ENCODE peak calls at places on chromosomes 2 and 18, in five cellular contexts. L is small intestine, V is neuronal stem cell, Y is cardiac muscle cell, H is AG04450. I is an unnamed sample.
A peak's percentile ranks its signal among the peaks of the same experiment; 100 is the strongest.

GRCh38 chr2:176155341-176156044 is 1.6 kb upstream of the HOXD3 start:
- DNase-seq in L (no peak), V (no peak), Y (no peak), H (no peak), I (no peak)

GRCh38 chr2:146874260-146874658 is 970.6 kb upstream of the ACVR2A start:
- DNase-seq in L (no peak), V (no peak), Y (peak; percentile 63), H (no peak), I (no peak)

GRCh38 chr18:56678836-56679565 is 27.8 kb downstream of the WDR7 start:
- DNase-seq in L (no peak), V (no peak), Y (no peak), H (no peak), I (no peak)

GRCh38 chr2:207245526-207245925 is 79.8 kb upstream of the KLF7 start:
- DNase-seq in L (no peak), V (no peak), Y (no peak), H (no peak), I (no peak)

GRCh38 chr2:42926438-42927333 is 134.3 kb upstream of the HAAO start:
- DNase-seq in L (peak; percentile 66), V (no peak), Y (no peak), H (no peak), I (no peak)

GRCh38 chr18:74353169-74353775 is 37.6 kb downstream of the C18orf63 start:
- DNase-seq in L (peak; percentile 83), V (peak; percentile 47), Y (peak; percentile 87), H (peak; percentile 18), I (peak; percentile 87)

GRCh38 chr2:16614314-16614860 is 51.2 kb downstream of the CYRIA start:
- DNase-seq in L (peak; percentile 13), V (no peak), Y (peak; percentile 35), H (no peak), I (no peak)

GRCh38 chr2:25797607-25798488 is 80.4 kb downstream of the ASXL2 start:
- DNase-seq in L (no peak), V (no peak), Y (no peak), H (no peak), I (no peak)

GRCh38 chr2:137945229-137945628 is 19.0 kb upstream of the HNMT start:
- DNase-seq in L (no peak), V (no peak), Y (no peak), H (no peak), I (no peak)

GRCh38 chr2:95354925-95355324 is 47.6 kb upstream of the FAHD2A start:
- DNase-seq in L (no peak), V (no peak), Y (no peak), H (no peak), I (no peak)

GRCh38 chr2:241811952-241812729 is 3.1 kb downstream of the NEU4 start:
- DNase-seq in L (no peak), V (no peak), Y (no peak), H (no peak), I (no peak)

GRCh38 chr2:33541243-33541642 is 57.9 kb downstream of the FAM98A start:
- DNase-seq in L (no peak), V (no peak), Y (no peak), H (no peak), I (no peak)

GRCh38 chr2:74045454-74045853 is 60.7 kb downstream of the TET3 start:
- DNase-seq in L (no peak), V (no peak), Y (peak; percentile 32), H (no peak), I (no peak)

GRCh38 chr2:68190991-68191731 is 33.5 kb downstream of the PNO1 start:
- DNase-seq in L (no peak), V (no peak), Y (peak; percentile 56), H (peak; percentile 61), I (no peak)

DNA sequence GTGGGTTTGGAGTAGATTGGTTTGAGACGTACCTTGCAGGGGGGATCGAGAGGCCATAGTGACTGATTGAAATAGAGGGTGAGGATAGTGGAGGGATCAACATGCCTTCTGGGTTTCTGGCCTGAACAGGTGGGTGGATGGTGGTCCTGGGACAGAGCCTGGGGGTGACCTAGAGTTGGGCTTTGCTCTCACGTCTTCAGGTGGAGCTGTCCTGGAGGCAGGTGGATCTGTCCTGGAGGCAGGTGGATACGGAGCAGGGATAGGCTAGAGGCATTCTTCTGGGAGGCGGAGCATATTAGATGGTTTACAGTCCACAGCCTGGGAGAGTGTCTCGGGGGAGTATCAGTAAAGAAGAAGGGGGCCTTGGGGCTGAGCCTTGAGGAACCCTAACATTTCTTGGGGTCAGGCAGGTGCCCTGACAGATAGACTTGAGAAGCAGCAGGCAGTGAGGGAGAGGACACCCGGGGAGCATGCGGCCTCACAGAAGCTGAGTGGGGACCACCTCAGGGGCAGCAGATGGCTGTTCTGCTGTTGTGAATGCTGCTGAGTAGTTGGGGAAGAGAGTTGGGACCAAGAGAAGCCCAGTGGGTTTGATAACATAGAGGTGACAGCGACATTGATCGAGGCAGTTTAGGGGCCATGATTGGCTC is 1.6 kb downstream of the CAPN10 start:
- DNase-seq in L (no peak), V (no peak), Y (no peak), H (no peak), I (no peak)
- H3K27ac ChIP-seq in L (no peak overlapping the region), V (no peak overlapping the region), Y (no peak overlapping the region), H (no peak overlapping the region), I (no peak overlapping the region)

GRCh38 chr2:63163231-63163845 is 112.7 kb downstream of the OTX1 start:
- DNase-seq in L (no peak), V (no peak), Y (no peak), H (no peak), I (no peak)

DNA sequence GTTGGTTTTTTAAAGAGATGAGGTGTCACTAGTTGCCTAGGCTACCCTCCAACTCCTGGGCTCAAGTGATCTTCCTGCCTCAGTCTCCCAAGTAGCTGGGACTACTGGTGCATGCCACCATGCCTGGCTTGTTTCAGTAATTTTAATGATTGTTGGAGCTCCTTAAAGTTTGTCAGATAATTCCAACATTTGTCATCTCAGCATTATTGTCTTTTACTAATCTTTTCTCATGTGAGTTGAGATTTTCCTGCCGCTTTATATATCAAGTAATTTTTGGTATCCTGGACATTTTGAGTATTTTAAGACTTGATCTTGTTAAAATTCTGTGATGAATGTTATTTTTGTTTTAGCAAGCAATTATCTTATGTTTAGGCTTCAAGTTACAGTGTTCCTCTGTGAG is 108.6 kb downstream of the OTX1 start:
- DNase-seq in L (no peak), V (no peak), Y (no peak), H (no peak), I (no peak)
- H3K27ac ChIP-seq in L (no peak overlapping the region), V (no peak overlapping the region), Y (no peak overlapping the region), H (no peak overlapping the region), I (no peak overlapping the region)

GRCh38 chr2:40455661-40456060 is 3.8 kb upstream of the SLC8A1 start:
- DNase-seq in L (no peak), V (no peak), Y (no peak), H (no peak), I (no peak)

GRCh38 chr2:40463112-40463511 is 11.2 kb upstream of the SLC8A1 start:
- DNase-seq in L (no peak), V (no peak), Y (no peak), H (no peak), I (no peak)

GRCh38 chr2:40457846-40458245 is 6.0 kb upstream of the SLC8A1 start:
- DNase-seq in L (no peak), V (no peak), Y (peak; percentile 30), H (no peak), I (no peak)

GRCh38 chr2:40458271-40458794 is 6.4 kb upstream of the SLC8A1 start:
- DNase-seq in L (no peak), V (no peak), Y (no peak), H (no peak), I (peak; percentile 48)
- H3K27ac ChIP-seq in L (no peak overlapping the region), V (no peak overlapping the region), Y (peak overlapping the region; percentile 17), H (no peak overlapping the region), I (no peak overlapping the region)

GRCh38 chr2:38462121-38462634 is 85.1 kb upstream of the ATL2 start:
- DNase-seq in L (peak; percentile 62), V (no peak), Y (peak; percentile 95), H (peak; percentile 80), I (no peak)
- H3K27ac ChIP-seq in L (no peak overlapping the region), V (no peak overlapping the region), Y (no peak overlapping the region), H (no peak overlapping the region), I (no peak overlapping the region)

DNA sequence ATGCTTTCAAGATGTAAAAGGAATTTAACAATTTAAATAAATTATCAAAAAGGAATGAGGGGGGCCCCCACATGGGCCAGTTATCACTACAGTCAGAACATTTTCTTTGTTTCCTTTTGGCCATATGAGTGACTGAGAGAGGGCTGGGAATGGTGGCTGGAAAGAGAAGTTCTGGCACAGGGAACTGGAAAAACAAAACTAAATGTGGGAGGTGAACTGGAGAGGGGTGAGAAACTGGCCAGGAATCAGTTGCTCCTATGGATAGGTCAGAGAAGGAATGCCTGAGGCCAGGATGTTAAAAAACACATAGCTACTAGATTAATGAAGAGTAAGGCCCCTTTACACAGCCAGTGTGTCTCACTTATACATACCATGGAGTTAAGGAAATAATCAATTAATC is 121.0 kb downstream of the RBMS1 start:
- DNase-seq in L (no peak), V (no peak), Y (peak; percentile 90), H (no peak), I (no peak)
- H3K27ac ChIP-seq in L (no peak overlapping the region), V (no peak overlapping the region), Y (no peak overlapping the region), H (peak overlapping the region; percentile 3), I (peak overlapping the region; percentile 43)

GRCh38 chr18:54958711-54959625 is at the start of gene CCDC68:
- DNase-seq in L (peak; percentile 87), V (peak; percentile 21), Y (peak; percentile 57), H (no peak), I (peak; percentile 62)
- H3K27ac ChIP-seq in L (peak within 1 kb of the TSS; percentile 82), V (no peak within 1 kb of the TSS), Y (no peak within 1 kb of the TSS), H (no peak within 1 kb of the TSS), I (peak within 1 kb of the TSS; percentile 62)

GRCh38 chr2:234436482-234436837 is 60.4 kb downstream of the ARL4C start:
- DNase-seq in L (no peak), V (no peak), Y (no peak), H (no peak), I (no peak)
- H3K27ac ChIP-seq in L (no peak overlapping the region), V (no peak overlapping the region), Y (no peak overlapping the region), H (no peak overlapping the region), I (no peak overlapping the region)

I was measured in testis.